ENCODE peak calls at places on chromosomes 13 and 19, in seven cellular contexts. R is activated CD4-positive, alpha-beta T cell treated with anti-CD3 and anti-CD28 coated beads for 36 hours; T is hippocampal formation; D is OCI-M1; P is psoas muscle; B is neural progenitor cell; A is DMS153. X is an unnamed sample.
A peak's percentile ranks its signal among the peaks of the same experiment; 100 is the strongest.

GRCh38 chr19:8835446-8835845 is 3.3 kb downstream of the MBD3L1 start:
- DNase-seq in B (no peak), D (peak; percentile 27), A (no peak), T (no peak), P (no peak), R (no peak), X (no peak)

GRCh38 chr19:18428837-18429674 is 8.9 kb downstream of the ISYNA1 start:
- DNase-seq in P (peak; percentile 83), A (peak; percentile 82), B (peak; percentile 98), D (peak; percentile 81), R (peak; percentile 88), T (peak; percentile 14), X (peak; percentile 85)

GRCh38 chr13:24168980-24169379 is 8.5 kb downstream of the SPATA13 start:
- DNase-seq in P (no peak), D (no peak), A (no peak), T (no peak), B (no peak), R (no peak), X (no peak)

GRCh38 chr13:34003712-34004111 is 185.8 kb downstream of the RFC3 start:
- DNase-seq in P (no peak), R (no peak), B (no peak), T (no peak), A (no peak), D (no peak), X (peak; percentile 4)

GRCh38 chr13:105502193-105502592 is 1033.3 kb downstream of the EFNB2 start:
- DNase-seq in T (no peak), R (no peak), B (peak; percentile 64), A (no peak), D (no peak), P (no peak), X (no peak)

GRCh38 chr19:28465317-28466086 is 747.4 kb downstream of the UQCRFS1 start:
- DNase-seq in P (no peak), B (no peak), T (no peak), D (no peak), A (no peak), R (no peak), X (no peak)

GRCh38 chr19:7605490-7606222 is 10.0 kb downstream of the CAMSAP3 start:
- DNase-seq in D (peak; percentile 85), T (no peak), A (no peak), R (peak; percentile 66), P (no peak), B (peak; percentile 47), X (peak; percentile 38)

GRCh38 chr19:12884627-12884925 is 2.4 kb downstream of the KLF1 start:
- DNase-seq in P (no peak), T (no peak), D (no peak), B (no peak), R (no peak), A (no peak), X (no peak)